ENCODE peak calls at places on chromosomes 5 and 9, in four cellular contexts. One of them, this sample, is unnamed.

GRCh38 chr9:69548676-69549075 is 123.5 kb downstream of the APBA1 start:
- DNase-seq in AG10803: no peak
- DNase-seq in HL-60: no peak
- DNase-seq in spleen: no peak
- DNase-seq in this sample: no peak

GRCh38 chr9:133945977-133946753 is 46.0 kb downstream of the VAV2 start:
- DNase-seq in spleen: peak
- DNase-seq in HL-60: no peak
- DNase-seq in AG10803: no peak
- DNase-seq in this sample: no peak

GRCh38 chr9:129256959-129257713 is 79.1 kb upstream of the IER5L start:
- DNase-seq in AG10803: no peak
- DNase-seq in HL-60: no peak
- DNase-seq in spleen: peak
- DNase-seq in this sample: no peak

GRCh38 chr5:56402273-56403223 is 169.4 kb upstream of the ANKRD55 start:
- DNase-seq in HL-60: no peak
- DNase-seq in AG10803: no peak
- DNase-seq in spleen: no peak
- DNase-seq in this sample: no peak

GRCh38 chr9:12859704-12860251 is 85.0 kb downstream of the LURAP1L start:
- DNase-seq in HL-60: no peak
- DNase-seq in AG10803: peak
- DNase-seq in spleen: no peak
- DNase-seq in this sample: no peak

GRCh38 chr9:98944130-98945074 is 695 bp downstream of the COL15A1 start:
- DNase-seq in HL-60: peak
- DNase-seq in spleen: no peak
- DNase-seq in AG10803: no peak
- DNase-seq in this sample: no peak

GRCh38 chr9:21964925-21965385 is 29.2 kb downstream of the CDKN2A start:
- DNase-seq in spleen: peak
- DNase-seq in AG10803: peak
- DNase-seq in HL-60: no peak
- DNase-seq in this sample: no peak

GRCh38 chr5:41510176-41510831 is at the start of gene PLCXD3:
- DNase-seq in spleen: peak
- DNase-seq in HL-60: no peak
- DNase-seq in AG10803: no peak
- DNase-seq in this sample: peak

GRCh38 chr5:91419571-91420537 is 36.7 kb upstream of the ARRDC3 start:
- DNase-seq in spleen: no peak
- DNase-seq in AG10803: peak
- DNase-seq in HL-60: no peak
- DNase-seq in this sample: no peak

GRCh38 chr5:74555991-74556390 is 84.5 kb downstream of the ENC1 start:
- DNase-seq in HL-60: no peak
- DNase-seq in spleen: no peak
- DNase-seq in AG10803: no peak
- DNase-seq in this sample: no peak

GRCh38 chr5:1879292-1880263 is 3.1 kb downstream of the IRX4 start:
- DNase-seq in AG10803: no peak
- DNase-seq in HL-60: no peak
- DNase-seq in spleen: no peak
- DNase-seq in this sample: no peak

GRCh38 chr9:33752130-33752637 is 43.2 kb upstream of the PRSS3 start:
- DNase-seq in AG10803: no peak
- DNase-seq in HL-60: no peak
- DNase-seq in spleen: no peak
- DNase-seq in this sample: no peak

GRCh38 chr5:55533806-55534435 is 843 bp downstream of the PLPP1 start:
- DNase-seq in AG10803: peak
- DNase-seq in spleen: no peak
- DNase-seq in HL-60: no peak
- DNase-seq in this sample: no peak

GRCh38 chr5:169002941-169003555 is 297.9 kb downstream of the SLIT3 start:
- DNase-seq in AG10803: no peak
- DNase-seq in HL-60: no peak
- DNase-seq in spleen: no peak
- DNase-seq in this sample: no peak

GRCh38 chr5:169006206-169006605 is 294.7 kb downstream of the SLIT3 start:
- DNase-seq in spleen: no peak
- DNase-seq in HL-60: no peak
- DNase-seq in AG10803: peak
- DNase-seq in this sample: no peak

GRCh38 chr5:169001392-169001791 is 299.5 kb downstream of the SLIT3 start:
- DNase-seq in HL-60: no peak
- DNase-seq in spleen: no peak
- DNase-seq in AG10803: no peak
- DNase-seq in this sample: no peak

GRCh38 chr5:169004551-169004950 is 296.4 kb downstream of the SLIT3 start:
- DNase-seq in HL-60: no peak
- DNase-seq in AG10803: peak
- DNase-seq in spleen: no peak
- DNase-seq in this sample: no peak

GRCh38 chr5:169003721-169004481 is 297.0 kb downstream of the SLIT3 start:
- DNase-seq in AG10803: no peak
- DNase-seq in spleen: no peak
- DNase-seq in HL-60: no peak
- DNase-seq in this sample: no peak
- TF ChIP-seq CTCF in AG10803: peak
- TF ChIP-seq CTCF in spleen: peak
- TF ChIP-seq CTCF in HL-60: no peak
- TF ChIP-seq CTCF in this sample: peak

GRCh38 chr5:61916621-61917620 is 389.1 kb upstream of the KIF2A start:
- DNase-seq in spleen: no peak
- DNase-seq in HL-60: no peak
- DNase-seq in AG10803: peak
- DNase-seq in this sample: no peak

GRCh38 chr5:61919920-61920319 is 386.1 kb upstream of the KIF2A start:
- DNase-seq in spleen: no peak
- DNase-seq in HL-60: no peak
- DNase-seq in AG10803: no peak
- DNase-seq in this sample: no peak

GRCh38 chr5:61918606-61919005 is 387.4 kb upstream of the KIF2A start:
- DNase-seq in spleen: no peak
- DNase-seq in HL-60: no peak
- DNase-seq in AG10803: no peak
- DNase-seq in this sample: no peak

GRCh38 chr5:61912559-61912958 is 393.4 kb upstream of the KIF2A start:
- DNase-seq in AG10803: no peak
- DNase-seq in spleen: no peak
- DNase-seq in HL-60: no peak
- DNase-seq in this sample: no peak

GRCh38 chr5:61915646-61916045 is 390.4 kb upstream of the KIF2A start:
- DNase-seq in AG10803: no peak
- DNase-seq in spleen: no peak
- DNase-seq in HL-60: no peak
- DNase-seq in this sample: no peak
- TF ChIP-seq CTCF in AG10803: no peak
- TF ChIP-seq CTCF in spleen: no peak
- TF ChIP-seq CTCF in HL-60: no peak
- TF ChIP-seq CTCF in this sample: no peak

GRCh38 chr9:127776195-127776918 is 2.1 kb downstream of the SH2D3C start:
- DNase-seq in spleen: peak
- DNase-seq in AG10803: no peak
- DNase-seq in HL-60: peak
- DNase-seq in this sample: no peak

GRCh38 chr9:127773245-127773644 is 5.2 kb downstream of the SH2D3C start:
- DNase-seq in HL-60: no peak
- DNase-seq in spleen: no peak
- DNase-seq in AG10803: no peak
- DNase-seq in this sample: no peak

GRCh38 chr9:127771570-127772189 is 6.8 kb downstream of the SH2D3C start:
- DNase-seq in spleen: no peak
- DNase-seq in AG10803: no peak
- DNase-seq in HL-60: no peak
- DNase-seq in this sample: no peak

GRCh38 chr9:127772603-127773002 is 5.9 kb downstream of the SH2D3C start:
- DNase-seq in AG10803: no peak
- DNase-seq in spleen: no peak
- DNase-seq in HL-60: no peak
- DNase-seq in this sample: no peak

DNA sequence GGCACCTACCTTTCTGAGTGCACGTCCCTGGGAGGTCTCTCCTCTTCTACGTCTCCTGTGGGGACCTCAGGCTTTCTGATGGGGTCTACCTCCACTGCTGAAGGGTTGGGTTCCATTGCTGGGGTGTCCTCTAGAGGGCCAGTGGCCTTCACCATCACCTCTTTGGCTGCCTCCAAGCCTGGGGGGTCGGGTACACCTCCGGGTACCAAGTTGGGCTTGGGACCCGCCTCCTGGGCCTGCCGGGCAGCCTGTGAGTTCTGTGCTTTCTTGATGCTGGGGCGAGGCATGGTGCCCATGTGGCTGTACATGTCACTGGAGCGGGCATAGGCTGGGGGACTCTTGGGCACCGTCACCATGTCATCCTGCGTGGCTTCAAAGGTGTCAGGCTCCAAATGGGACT is 4.5 kb downstream of the SH2D3C start:
- DNase-seq in HL-60: no peak
- DNase-seq in AG10803: no peak
- DNase-seq in spleen: peak
- DNase-seq in this sample: no peak
- TF ChIP-seq CTCF in HL-60: no peak
- TF ChIP-seq CTCF in AG10803: no peak
- TF ChIP-seq CTCF in spleen: no peak
- TF ChIP-seq CTCF in this sample: no peak

GRCh38 chr5:3195991-3196390 is 399.6 kb upstream of the IRX1 start:
- DNase-seq in AG10803: no peak
- DNase-seq in spleen: no peak
- DNase-seq in HL-60: no peak
- DNase-seq in this sample: no peak
- TF ChIP-seq CTCF in AG10803: no peak
- TF ChIP-seq CTCF in spleen: no peak
- TF ChIP-seq CTCF in HL-60: no peak
- TF ChIP-seq CTCF in this sample: no peak

This sample was measured in osteocyte.